ENCODE peak calls at places on chromosome 18, in six cellular contexts. I is right lobe of liver, C is cardiac fibroblast, K is Panc1, P is mucosa of descending colon, S is fibroblast of pulmonary artery. L is an unnamed sample.

GRCh38 chr18:40821596-40822243 is 1133.3 kb upstream of the PIK3C3 start:
- DNase-seq in I (no peak), C (no peak), K (no peak), P (no peak), S (no peak), L (no peak)

GRCh38 chr18:57768557-57769326 is 34.4 kb downstream of the ATP8B1 start:
- DNase-seq in I (no peak), C (peak), K (no peak), P (no peak), S (peak), L (peak)

GRCh38 chr18:33873127-33873526 is 295.1 kb downstream of the ASXL3 start:
- DNase-seq in I (no peak), C (no peak), K (no peak), P (no peak), S (no peak), L (no peak)

GRCh38 chr18:38241736-38242135 is 676.1 kb upstream of the CELF4 start:
- DNase-seq in I (no peak), C (no peak), K (no peak), P (no peak), S (no peak), L (no peak)

GRCh38 chr18:44309185-44309584 is 371.5 kb upstream of the SETBP1 start:
- DNase-seq in I (no peak), C (peak), K (no peak), P (no peak), S (peak), L (peak)

GRCh38 chr18:63523660-63524059 is 18.5 kb upstream of the SERPINB12 start:
- DNase-seq in I (no peak), C (peak), K (no peak), P (no peak), S (no peak), L (peak)

GRCh38 chr18:46416706-46417638 is 240.0 kb downstream of the LOXHD1 start:
- DNase-seq in I (no peak), C (no peak), K (no peak), P (no peak), S (no peak), L (peak)

GRCh38 chr18:58451972-58452334 is 176.9 kb downstream of the ALPK2 start:
- DNase-seq in I (peak), C (no peak), K (no peak), P (no peak), S (no peak), L (no peak)

GRCh38 chr18:13500891-13501887 is 225.2 kb downstream of the FAM210A start:
- DNase-seq in I (peak), C (peak), K (no peak), P (peak), S (peak), L (peak)

GRCh38 chr18:3454365-3455089 is 4.6 kb downstream of the TGIF1 start:
- DNase-seq in I (peak), C (peak), K (no peak), P (peak), S (peak), L (peak)

GRCh38 chr18:22322251-22322691 is 95.4 kb downstream of the CTAGE1 start:
- DNase-seq in I (no peak), C (peak), K (no peak), P (no peak), S (peak), L (peak)

GRCh38 chr18:70149616-70150301 is 55.7 kb downstream of the RTTN start:
- DNase-seq in I (no peak), C (no peak), K (no peak), P (no peak), S (no peak), L (no peak)

GRCh38 chr18:70146174-70146573 is 59.3 kb downstream of the RTTN start:
- DNase-seq in I (no peak), C (no peak), K (no peak), P (no peak), S (no peak), L (no peak)

GRCh38 chr18:70148039-70148438 is 57.4 kb downstream of the RTTN start:
- DNase-seq in I (no peak), C (no peak), K (no peak), P (no peak), S (no peak), L (no peak)

GRCh38 chr18:70149156-70149555 is 56.3 kb downstream of the RTTN start:
- DNase-seq in I (no peak), C (no peak), K (no peak), P (no peak), S (no peak), L (no peak)

GRCh38 chr18:70148539-70148938 is 56.9 kb downstream of the RTTN start:
- DNase-seq in I (no peak), C (no peak), K (no peak), P (no peak), S (no peak), L (no peak)
- TF ChIP-seq CTCF in I (no peak), C (no peak), K (no peak), P (no peak), S (no peak), L (no peak)

GRCh38 chr18:5518899-5519371 is 24.9 kb downstream of the EPB41L3 start:
- DNase-seq in I (no peak), C (peak), K (no peak), P (no peak), S (peak), L (peak)
- H3K4me3 ChIP-seq in I (no peak), C (peak), K (no peak), P (no peak), S (peak), L (peak)

DNA sequence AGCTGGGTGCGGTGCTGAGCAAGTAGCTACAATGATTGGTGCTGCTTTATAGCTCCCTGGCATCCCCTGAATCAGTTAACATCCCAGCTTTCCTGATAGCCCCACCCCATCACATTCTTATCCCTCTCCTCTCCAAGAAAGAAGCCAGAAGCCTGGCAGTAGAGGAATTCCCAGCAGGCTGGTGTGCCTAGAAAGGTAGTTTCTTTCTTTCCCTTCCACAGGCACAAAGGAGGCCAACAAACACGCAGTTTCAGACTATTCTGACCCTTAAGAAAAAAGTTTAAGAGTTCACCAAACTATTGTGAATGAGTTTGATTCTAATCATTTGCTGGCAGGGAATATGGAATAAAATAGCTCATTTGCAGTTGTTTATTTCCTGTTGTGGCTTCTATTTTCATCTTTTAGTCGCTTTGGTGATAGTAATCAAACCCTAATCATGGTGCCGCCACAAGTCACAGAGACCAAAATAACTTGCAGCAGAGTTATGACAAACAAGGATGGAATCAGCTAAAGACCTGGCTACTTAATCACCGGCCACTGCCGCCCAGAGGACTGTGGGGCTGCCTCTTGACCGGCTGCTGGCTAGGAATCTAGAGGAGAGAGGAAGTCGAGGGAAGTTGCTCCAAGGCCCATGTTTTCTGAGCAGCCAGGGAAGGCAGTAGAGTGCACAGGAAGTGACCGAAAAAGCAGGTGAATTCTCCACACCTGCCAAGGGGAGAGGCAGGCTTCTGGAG is 4.9 kb upstream of the SMAD7 start:
- DNase-seq in I (no peak), C (peak), K (no peak), P (no peak), S (peak), L (peak)
- TF ChIP-seq CTCF in I (no peak), C (peak), K (no peak), P (no peak), S (no peak), L (peak)

DNA sequence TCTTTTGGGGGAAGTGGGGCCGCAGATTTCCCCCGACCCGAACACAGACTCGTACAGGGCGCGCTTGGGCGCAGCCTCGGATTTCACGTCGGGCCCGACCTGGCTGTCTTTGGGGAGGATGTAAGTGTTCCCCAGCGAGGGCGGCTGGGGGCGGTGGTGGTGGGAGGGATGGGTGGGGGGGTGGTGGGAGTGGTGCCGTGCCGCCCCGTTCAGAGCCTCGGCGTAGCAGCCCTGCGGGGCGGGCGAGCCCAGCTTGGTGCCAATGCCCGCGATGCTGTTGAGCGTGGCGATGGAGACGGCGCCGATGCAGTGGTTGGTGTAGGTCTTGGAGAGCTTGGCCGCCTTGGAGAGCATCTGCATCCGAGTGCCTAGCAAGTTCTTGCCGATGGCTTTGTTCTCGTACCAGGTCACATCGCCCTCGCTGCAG is 1.5 kb downstream of the KCTD1 start:
- DNase-seq in I (no peak), C (no peak), K (no peak), P (peak), S (no peak), L (no peak)
- H3K4me3 ChIP-seq in I (no peak), C (no peak), K (peak), P (no peak), S (peak), L (no peak)

DNA sequence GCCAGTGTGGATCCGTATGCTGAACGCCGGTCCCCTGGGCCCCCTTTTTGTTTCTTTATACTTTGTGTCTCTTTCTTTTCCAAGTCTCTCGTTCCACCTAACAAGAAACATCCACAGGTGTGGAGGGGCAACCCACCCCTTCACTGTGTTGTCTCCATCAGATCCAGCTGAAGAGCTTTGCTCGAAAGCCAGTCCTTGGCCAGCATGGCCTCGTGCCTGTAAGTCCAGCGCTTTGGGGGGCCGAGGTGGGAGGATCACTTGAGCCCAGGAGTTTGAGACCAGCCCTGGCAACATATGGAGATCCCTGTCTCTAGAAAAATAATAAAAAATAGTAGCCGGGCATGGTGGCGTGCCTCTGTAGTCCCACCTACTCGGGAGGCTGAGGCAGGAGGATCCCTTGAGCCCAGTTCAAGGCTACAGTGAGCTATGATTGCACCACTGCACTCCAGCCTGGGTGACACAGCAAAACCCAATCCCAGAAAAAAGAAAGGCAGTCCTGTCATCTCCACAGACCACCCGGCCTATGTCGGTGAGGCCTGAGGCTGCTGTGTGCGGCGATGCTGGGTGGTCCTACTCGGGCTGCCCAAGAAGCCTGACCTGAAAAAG is 3.4 kb upstream of the HSBP1L1 start:
- DNase-seq in I (no peak), C (no peak), K (no peak), P (no peak), S (no peak), L (no peak)
- TF ChIP-seq CTCF in I (no peak), C (no peak), K (no peak), P (no peak), S (no peak), L (no peak)

GRCh38 chr18:55400590-55401274 is 187.3 kb downstream of the TCF4 start:
- DNase-seq in I (no peak), C (peak), K (no peak), P (no peak), S (peak), L (no peak)

GRCh38 chr18:55403555-55403954 is 184.4 kb downstream of the TCF4 start:
- DNase-seq in I (no peak), C (no peak), K (no peak), P (no peak), S (no peak), L (no peak)

GRCh38 chr18:55401638-55402191 is 186.3 kb downstream of the TCF4 start:
- DNase-seq in I (no peak), C (peak), K (no peak), P (no peak), S (peak), L (peak)

GRCh38 chr18:55402731-55403405 is 185.1 kb downstream of the TCF4 start:
- DNase-seq in I (no peak), C (peak), K (no peak), P (no peak), S (peak), L (no peak)

GRCh38 chr18:55401275-55401620 is 186.7 kb downstream of the TCF4 start:
- DNase-seq in I (no peak), C (peak), K (no peak), P (no peak), S (peak), L (no peak)
- H3K4me3 ChIP-seq in I (peak), C (peak), K (peak), P (no peak), S (peak), L (peak)

DNA sequence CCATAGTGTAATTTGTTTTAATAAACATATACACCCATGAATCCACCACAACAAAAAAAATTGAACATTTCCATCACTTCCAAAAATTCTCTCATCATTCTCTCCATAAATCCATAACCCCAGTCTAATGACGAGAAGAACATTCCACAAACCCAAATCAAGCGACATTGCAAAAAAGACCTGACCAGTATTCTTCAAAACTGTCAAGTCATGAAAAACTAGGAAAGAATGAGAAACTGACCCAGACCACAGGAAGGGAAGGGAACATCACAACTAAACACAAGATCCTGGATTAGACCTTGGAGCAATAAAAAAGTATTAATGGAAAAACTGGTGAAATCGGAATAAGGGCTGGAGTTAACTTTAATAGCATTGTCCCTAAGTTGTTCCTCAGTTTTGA is 141.3 kb upstream of the SLC35G4 start:
- DNase-seq in I (no peak), C (no peak), K (no peak), P (no peak), S (no peak), L (no peak)
- TF ChIP-seq CTCF in I (no peak), C (no peak), K (no peak), P (no peak), S (no peak), L (no peak)

GRCh38 chr18:676747-677544 is 19.5 kb downstream of the TYMS start:
- DNase-seq in I (no peak), C (no peak), K (no peak), P (no peak), S (no peak), L (no peak)

GRCh38 chr18:673317-673716 is 15.9 kb downstream of the TYMS start:
- DNase-seq in I (no peak), C (no peak), K (no peak), P (no peak), S (no peak), L (no peak)

GRCh38 chr18:673769-674168 is 16.3 kb downstream of the TYMS start:
- DNase-seq in I (no peak), C (no peak), K (no peak), P (no peak), S (no peak), L (no peak)

GRCh38 chr18:676069-676468 is 18.6 kb downstream of the TYMS start:
- DNase-seq in I (no peak), C (no peak), K (no peak), P (no peak), S (no peak), L (no peak)

DNA sequence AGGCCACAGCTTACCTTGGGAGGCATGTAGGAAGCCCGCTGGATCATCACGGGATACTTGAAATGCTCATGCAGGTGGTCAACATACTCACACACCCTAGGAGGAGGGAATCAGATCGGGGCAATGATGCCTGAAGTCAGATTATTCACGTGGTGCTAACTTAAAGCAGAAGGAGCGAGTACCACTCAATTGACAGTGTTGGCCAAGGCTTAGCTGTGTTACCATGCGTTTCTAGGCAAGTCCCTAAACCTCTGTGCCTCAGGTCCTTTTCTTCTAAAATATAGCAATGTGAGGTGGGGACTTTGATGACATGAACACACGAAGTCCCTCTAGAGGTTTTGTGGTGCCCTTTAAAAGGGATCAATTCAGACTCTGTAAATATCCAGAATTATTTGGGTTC is 17.9 kb downstream of the TYMS start:
- DNase-seq in I (no peak), C (no peak), K (no peak), P (no peak), S (no peak), L (no peak)
- H3K4me3 ChIP-seq in I (no peak), C (no peak), K (no peak), P (no peak), S (no peak), L (no peak)

DNA sequence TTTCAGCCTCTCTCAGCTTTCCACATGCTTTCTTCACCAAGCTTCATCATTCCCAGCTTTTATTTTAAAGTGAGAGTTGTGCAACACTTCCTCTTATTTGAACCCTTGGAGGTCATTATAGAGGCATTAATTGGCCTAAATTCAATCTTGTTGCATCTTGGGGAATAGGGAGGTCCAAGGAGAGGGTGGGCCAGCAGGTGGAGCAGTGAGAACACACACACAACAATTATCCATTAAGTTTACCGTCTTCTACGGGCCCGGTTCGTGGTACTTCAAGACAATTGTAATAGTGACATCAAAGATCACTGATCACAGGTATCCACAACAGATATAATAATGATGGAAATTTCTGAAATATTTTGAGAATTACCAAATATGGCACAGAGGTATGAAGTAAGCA is 457.2 kb upstream of the SMIM21 start:
- DNase-seq in I (no peak), C (no peak), K (no peak), P (no peak), S (no peak), L (no peak)
- TF ChIP-seq CTCF in I (no peak), C (no peak), K (peak), P (no peak), S (no peak), L (no peak)